ENCODE peak calls at places on chromosome 14, in four cellular contexts. M is sigmoid colon, D is HepG2, H is stomach. L is an unnamed sample.

GRCh38 chr14:88791629-88792571 is 853 bp downstream of the EML5 start:
- DNase-seq in M (peak), D (no peak), H (peak), L (peak)

GRCh38 chr14:53953002-53953827 is 3.4 kb downstream of the BMP4 start:
- DNase-seq in M (peak), D (peak), H (peak), L (peak)

GRCh38 chr14:75514673-75515630 is 7.3 kb upstream of the BATF start:
- DNase-seq in M (no peak), D (no peak), H (no peak), L (peak)

GRCh38 chr14:87175175-87175574 is 817.8 kb downstream of the GALC start:
- DNase-seq in M (no peak), D (no peak), H (no peak), L (no peak)

GRCh38 chr14:24972844-24973243 is 77.1 kb downstream of the STXBP6 start:
- DNase-seq in M (no peak), D (no peak), H (no peak), L (no peak)

GRCh38 chr14:91873476-91874265 is 6.3 kb upstream of the TC2N start:
- DNase-seq in M (no peak), D (no peak), H (peak), L (peak)

GRCh38 chr14:59829941-59830734 is 40.4 kb downstream of the RTN1 start:
- DNase-seq in M (no peak), D (no peak), H (no peak), L (no peak)

GRCh38 chr14:92956961-92957360 is 34.0 kb downstream of the CHGA start:
- DNase-seq in M (no peak), D (no peak), H (no peak), L (no peak)

GRCh38 chr14:82855912-82856381 is 1322.3 kb upstream of the SEL1L start:
- DNase-seq in M (no peak), D (no peak), H (no peak), L (no peak)

GRCh38 chr14:103558071-103558882 is 4.2 kb downstream of the BAG5 start:
- DNase-seq in M (no peak), D (no peak), H (no peak), L (no peak)

GRCh38 chr14:105422695-105423487 is 3.3 kb downstream of the MTA1 start:
- DNase-seq in M (no peak), D (no peak), H (no peak), L (no peak)

GRCh38 chr14:78857974-78858373 is 687.8 kb downstream of the NRXN3 start:
- DNase-seq in M (no peak), D (no peak), H (no peak), L (no peak)

GRCh38 chr14:81051547-81051946 is 96.1 kb downstream of the TSHR start:
- DNase-seq in M (no peak), D (no peak), H (no peak), L (no peak)

GRCh38 chr14:70964492-70964891 is 57.2 kb downstream of the PCNX1 start:
- DNase-seq in M (no peak), D (peak), H (no peak), L (no peak)

GRCh38 chr14:78959674-78960264 is 789.6 kb downstream of the NRXN3 start:
- DNase-seq in M (peak), D (peak), H (peak), L (peak)

GRCh38 chr14:21987937-21988336 is 314.3 kb upstream of the OR4E1 start:
- DNase-seq in M (no peak), D (peak), H (no peak), L (no peak)

GRCh38 chr14:93706360-93706955 is 81.8 kb downstream of the PRIMA1 start:
- DNase-seq in M (peak), D (no peak), H (no peak), L (peak)

GRCh38 chr14:23186913-23187654 is 3.6 kb upstream of the SLC7A8 start:
- DNase-seq in M (no peak), D (peak), H (peak), L (no peak)

GRCh38 chr14:24233538-24233866 is 773 bp downstream of the GMPR2 start:
- DNase-seq in M (no peak), D (peak), H (no peak), L (no peak)

GRCh38 chr14:72839753-72840390 is 54.0 kb downstream of the DPF3 start:
- DNase-seq in M (no peak), D (no peak), H (no peak), L (no peak)

GRCh38 chr14:75282166-75282547 is 3.5 kb downstream of the FOS start:
- DNase-seq in M (no peak), D (no peak), H (no peak), L (no peak)

GRCh38 chr14:102849522-102850379 is 72.5 kb downstream of the TRAF3 start:
- DNase-seq in M (no peak), D (no peak), H (peak), L (no peak)

GRCh38 chr14:74302160-74302628 is 540 bp downstream of the ABCD4 start:
- DNase-seq in M (no peak), D (peak), H (no peak), L (no peak)

GRCh38 chr14:29521526-29522137 is 406.0 kb downstream of the PRKD1 start:
- DNase-seq in M (no peak), D (no peak), H (no peak), L (no peak)

GRCh38 chr14:76701981-76702380 is 59.3 kb upstream of the VASH1 start:
- DNase-seq in M (peak), D (no peak), H (no peak), L (no peak)

GRCh38 chr14:59161571-59162175 is 26.8 kb upstream of the DAAM1 start:
- DNase-seq in M (no peak), D (peak), H (no peak), L (no peak)

GRCh38 chr14:61364243-61364642 is 42.9 kb downstream of the PRKCH start:
- DNase-seq in M (no peak), D (no peak), H (no peak), L (no peak)

GRCh38 chr14:101068958-101069549 is 165.5 kb upstream of the RTL1 start:
- DNase-seq in M (peak), D (no peak), H (peak), L (no peak)

GRCh38 chr14:93926873-93927571 is at the start of gene FAM181A:
- DNase-seq in M (no peak), D (no peak), H (no peak), L (peak)

GRCh38 chr14:99628832-99629618 is 15.9 kb upstream of the HHIPL1 start:
- DNase-seq in M (peak), D (peak), H (peak), L (peak)

GRCh38 chr14:67583711-67584644 is 16.1 kb downstream of the PIGH start:
- DNase-seq in M (no peak), D (peak), H (peak), L (no peak)

GRCh38 chr14:55127491-55127951 is 1.5 kb upstream of the LGALS3 start:
- DNase-seq in M (no peak), D (no peak), H (no peak), L (no peak)

GRCh38 chr14:101472518-101472849 is 88.8 kb upstream of the DIO3 start:
- DNase-seq in M (no peak), D (no peak), H (no peak), L (no peak)

GRCh38 chr14:53304726-53305381 is 151.7 kb upstream of the DDHD1 start:
- DNase-seq in M (peak), D (no peak), H (no peak), L (no peak)

GRCh38 chr14:23300687-23301223 is 1.9 kb downstream of the PPP1R3E start:
- DNase-seq in M (peak), D (peak), H (no peak), L (no peak)

GRCh38 chr14:25406818-25407217 is 356.9 kb upstream of the STXBP6 start:
- DNase-seq in M (no peak), D (peak), H (no peak), L (no peak)

GRCh38 chr14:24659916-24660570 is 26.1 kb upstream of the GZMB start:
- DNase-seq in M (no peak), D (no peak), H (no peak), L (no peak)

GRCh38 chr14:106875503-106875902 is 1349.1 kb downstream of the TMEM121 start:
- DNase-seq in M (no peak), D (no peak), H (peak), L (peak)

GRCh38 chr14:22935156-22935555 is 6.0 kb upstream of the PRMT5 start:
- DNase-seq in M (no peak), D (no peak), H (no peak), L (no peak)

GRCh38 chr14:94970937-94971730 is 186.2 kb downstream of the DICER1 start:
- DNase-seq in M (peak), D (no peak), H (no peak), L (no peak)

GRCh38 chr14:94971750-94972149 is 185.6 kb downstream of the DICER1 start:
- DNase-seq in M (peak), D (no peak), H (peak), L (no peak)

GRCh38 chr14:94966344-94966743 is 191.0 kb downstream of the DICER1 start:
- DNase-seq in M (no peak), D (no peak), H (no peak), L (no peak)

GRCh38 chr14:94966868-94967267 is 190.5 kb downstream of the DICER1 start:
- DNase-seq in M (no peak), D (no peak), H (no peak), L (no peak)

GRCh38 chr14:94969766-94970165 is 187.6 kb downstream of the DICER1 start:
- DNase-seq in M (no peak), D (no peak), H (no peak), L (no peak)
- TF ChIP-seq CTCF in M (no peak), D (no peak), H (no peak), L (no peak)

DNA sequence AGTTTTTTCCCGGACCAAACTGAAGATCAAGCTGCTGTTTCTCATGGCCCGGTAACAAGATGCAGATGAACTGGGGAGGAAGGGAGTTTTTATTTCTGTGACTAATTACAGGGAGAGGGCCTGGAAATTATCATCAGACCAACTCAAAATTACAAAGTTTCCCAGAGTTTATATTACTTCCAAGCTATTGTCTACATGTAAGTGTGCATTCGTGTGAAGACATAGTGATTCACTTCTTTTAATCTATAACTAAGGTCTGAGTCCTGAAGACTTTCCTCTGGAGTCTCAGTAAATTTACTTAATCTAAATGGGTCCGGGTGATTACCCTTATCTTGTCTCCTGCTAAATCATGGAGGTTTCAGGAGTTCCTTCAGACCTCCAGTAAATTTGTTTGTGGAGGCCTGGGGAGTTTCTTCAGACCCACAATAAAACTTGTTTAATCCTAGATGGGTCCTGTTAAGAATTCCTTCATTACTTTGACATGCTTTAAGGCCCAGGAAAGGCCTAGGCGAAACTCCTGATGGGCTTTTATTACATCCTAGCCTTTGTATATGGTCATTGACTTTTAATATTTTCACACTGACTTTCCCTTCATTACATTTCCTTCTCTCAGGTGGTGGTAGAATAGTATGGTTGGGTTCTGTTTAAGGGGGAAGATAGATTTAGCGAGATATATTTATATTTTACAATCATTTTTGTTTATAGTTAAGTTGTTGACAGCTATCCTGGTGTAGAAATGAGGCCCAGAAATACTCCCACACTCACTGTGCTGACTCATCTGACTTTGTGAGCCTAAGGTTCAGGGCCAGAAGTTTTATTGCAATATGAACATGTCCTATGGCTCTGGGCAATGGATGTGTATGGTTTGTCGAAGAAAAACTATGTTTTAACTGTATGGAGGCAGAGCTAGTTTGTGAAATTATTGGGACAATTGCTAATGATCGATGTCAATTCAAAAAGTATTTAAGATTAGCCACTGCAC is 627.0 kb upstream of the FBXO33 start:
- DNase-seq in M (no peak), D (no peak), H (no peak), L (no peak)
- TF ChIP-seq EP300 in M (no peak), D (no peak), H (no peak), L (no peak)

DNA sequence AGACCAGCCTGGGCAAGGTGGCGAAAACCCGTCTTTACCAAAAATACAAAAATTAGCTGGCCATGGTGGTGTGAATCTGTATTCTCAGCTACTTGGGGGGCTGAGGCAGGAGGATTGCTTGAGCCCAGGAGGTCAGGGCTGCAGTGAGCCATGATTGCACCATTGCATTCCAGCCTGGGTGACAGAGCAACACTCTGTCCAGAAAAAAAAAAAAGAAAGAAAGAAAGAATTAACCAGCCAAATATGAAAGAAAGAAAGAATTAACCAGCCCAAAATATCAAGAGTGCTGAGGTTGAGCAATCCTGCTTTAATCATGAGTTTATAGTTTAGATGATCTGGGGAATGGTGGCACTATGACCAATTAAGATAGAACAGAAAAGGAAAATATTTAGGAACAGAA is 3.5 kb upstream of the ACTN1 start:
- DNase-seq in M (no peak), D (no peak), H (no peak), L (no peak)
- H3K4me3 ChIP-seq in M (no peak), D (no peak), H (no peak), L (no peak)

DNA sequence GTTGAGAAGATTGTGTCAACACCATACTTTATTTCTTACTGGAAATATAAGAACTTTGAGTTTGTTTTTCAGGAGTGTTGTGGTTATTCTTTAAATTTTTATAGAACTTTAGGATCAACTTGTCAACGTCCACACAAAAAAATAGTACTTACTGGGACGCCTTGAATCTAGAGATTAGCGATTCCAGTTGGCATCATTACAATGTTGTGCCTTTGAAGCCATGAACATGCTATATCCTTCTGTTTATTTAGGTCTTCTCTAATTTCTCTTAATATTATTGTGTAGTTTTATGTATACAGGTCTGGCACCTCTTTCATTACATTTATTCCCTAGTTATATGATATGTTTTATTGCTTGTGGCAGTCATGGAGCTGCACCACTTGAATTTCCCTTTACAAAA is 320.8 kb upstream of the CCDC196 start:
- DNase-seq in M (no peak), D (no peak), H (no peak), L (no peak)
- TF ChIP-seq CTCF in M (no peak), D (no peak), H (no peak), L (no peak)

DNA sequence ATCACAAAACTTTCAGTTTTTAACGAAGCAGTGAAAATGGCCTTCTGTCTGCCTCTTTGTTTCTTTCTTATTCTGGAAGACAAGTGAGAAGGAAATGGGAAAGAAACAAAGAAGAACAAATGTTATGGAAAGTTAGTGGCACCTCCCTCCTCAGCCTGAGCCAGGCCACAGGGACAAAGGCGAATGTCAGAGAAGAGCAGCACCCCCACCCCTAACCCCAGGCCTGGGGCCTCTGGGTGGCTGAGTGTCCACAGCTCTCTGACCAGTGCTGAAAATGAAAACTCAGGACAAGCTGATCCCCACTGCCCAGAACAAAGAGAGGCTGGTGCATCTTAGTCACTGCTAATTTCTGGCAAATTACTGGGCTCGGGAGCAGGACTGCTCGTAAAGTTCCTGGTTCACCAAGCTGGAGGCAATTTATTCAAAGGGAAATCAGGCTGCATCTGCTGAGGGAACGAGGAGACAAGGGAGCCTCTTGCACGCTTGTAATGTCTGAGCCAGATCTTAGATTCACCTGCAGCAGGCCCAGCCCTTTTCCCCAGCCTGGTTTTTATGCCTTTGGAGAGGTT is 43.1 kb downstream of the CALM1 start:
- DNase-seq in M (no peak), D (no peak), H (no peak), L (no peak)
- TF ChIP-seq EP300 in M (no peak), D (no peak), H (no peak), L (no peak)

GRCh38 chr14:50321009-50321660 is 9.0 kb downstream of the DMAC2L start:
- DNase-seq in M (peak), D (peak), H (peak), L (no peak)
- H3K4me3 ChIP-seq in M (peak), D (no peak), H (no peak), L (no peak)

GRCh38 chr14:69569859-69570258 is 4.8 kb downstream of the CCDC177 start:
- DNase-seq in M (no peak), D (no peak), H (no peak), L (no peak)
- TF ChIP-seq CTCF in M (no peak), D (no peak), H (no peak), L (no peak)